ENCODE peak calls at places on chromosomes 3 and 15, in seven cellular contexts. K, O, I, S, E, H and C are unnamed samples.

GRCh38 chr3:85074003-85074402 is 115.2 kb downstream of the CADM2 start:
- DNase-seq in I (no peak), K (no peak), S (no peak), E (no peak), O (no peak), H (no peak), C (no peak)

GRCh38 chr3:115660646-115661442 is 37.5 kb downstream of the GAP43 start:
- DNase-seq in E (no peak), I (no peak), H (no peak), K (no peak), S (peak), O (no peak), C (no peak)

GRCh38 chr15:92365079-92365478 is 28.6 kb upstream of the ST8SIA2 start:
- DNase-seq in I (no peak), K (peak), H (peak), O (no peak), E (no peak), S (no peak), C (no peak)

GRCh38 chr3:16767006-16767405 is 117.7 kb upstream of the PLCL2 start:
- DNase-seq in S (peak), I (no peak), K (no peak), E (no peak), H (no peak), O (no peak), C (no peak)

GRCh38 chr3:13708301-13708700 is 159.4 kb downstream of the FBLN2 start:
- DNase-seq in O (peak), K (no peak), I (no peak), S (no peak), E (no peak), H (no peak), C (no peak)

GRCh38 chr3:47298439-47298838 is 15.7 kb downstream of the KLHL18 start:
- DNase-seq in O (no peak), S (no peak), E (no peak), H (no peak), I (no peak), K (no peak), C (no peak)

GRCh38 chr3:130395916-130396315 is 50.4 kb downstream of the COL6A5 start:
- DNase-seq in E (no peak), I (peak), K (peak), S (peak), H (peak), O (peak), C (no peak)

GRCh38 chr3:139561959-139562676 is 22.6 kb upstream of the RBP1 start:
- DNase-seq in H (peak), S (peak), K (peak), I (no peak), E (peak), O (peak), C (peak)

GRCh38 chr3:151843275-151843674 is 29.4 kb downstream of the AADAC start:
- DNase-seq in O (no peak), H (no peak), I (no peak), S (no peak), K (no peak), E (no peak), C (no peak)

GRCh38 chr3:123623346-123623880 is 38.6 kb upstream of the HACD2 start:
- DNase-seq in H (no peak), E (no peak), O (no peak), K (no peak), I (no peak), S (peak), C (no peak)

GRCh38 chr15:83446904-83447708 is at the start of gene SH3GL3:
- DNase-seq in K (peak), S (peak), I (no peak), O (peak), E (peak), H (peak), C (peak)

GRCh38 chr15:34436956-34437442 is 609 bp downstream of the GOLGA8A start:
- DNase-seq in O (no peak), S (peak), E (peak), I (no peak), K (no peak), H (peak), C (peak)

GRCh38 chr3:51311055-51311454 is 74.0 kb upstream of the MANF start:
- DNase-seq in H (peak), I (peak), E (peak), K (peak), O (no peak), S (peak), C (no peak)

GRCh38 chr3:196903740-196904139 is 36.0 kb downstream of the SENP5 start:
- DNase-seq in H (no peak), K (no peak), S (no peak), O (no peak), E (no peak), I (no peak), C (no peak)

DNA sequence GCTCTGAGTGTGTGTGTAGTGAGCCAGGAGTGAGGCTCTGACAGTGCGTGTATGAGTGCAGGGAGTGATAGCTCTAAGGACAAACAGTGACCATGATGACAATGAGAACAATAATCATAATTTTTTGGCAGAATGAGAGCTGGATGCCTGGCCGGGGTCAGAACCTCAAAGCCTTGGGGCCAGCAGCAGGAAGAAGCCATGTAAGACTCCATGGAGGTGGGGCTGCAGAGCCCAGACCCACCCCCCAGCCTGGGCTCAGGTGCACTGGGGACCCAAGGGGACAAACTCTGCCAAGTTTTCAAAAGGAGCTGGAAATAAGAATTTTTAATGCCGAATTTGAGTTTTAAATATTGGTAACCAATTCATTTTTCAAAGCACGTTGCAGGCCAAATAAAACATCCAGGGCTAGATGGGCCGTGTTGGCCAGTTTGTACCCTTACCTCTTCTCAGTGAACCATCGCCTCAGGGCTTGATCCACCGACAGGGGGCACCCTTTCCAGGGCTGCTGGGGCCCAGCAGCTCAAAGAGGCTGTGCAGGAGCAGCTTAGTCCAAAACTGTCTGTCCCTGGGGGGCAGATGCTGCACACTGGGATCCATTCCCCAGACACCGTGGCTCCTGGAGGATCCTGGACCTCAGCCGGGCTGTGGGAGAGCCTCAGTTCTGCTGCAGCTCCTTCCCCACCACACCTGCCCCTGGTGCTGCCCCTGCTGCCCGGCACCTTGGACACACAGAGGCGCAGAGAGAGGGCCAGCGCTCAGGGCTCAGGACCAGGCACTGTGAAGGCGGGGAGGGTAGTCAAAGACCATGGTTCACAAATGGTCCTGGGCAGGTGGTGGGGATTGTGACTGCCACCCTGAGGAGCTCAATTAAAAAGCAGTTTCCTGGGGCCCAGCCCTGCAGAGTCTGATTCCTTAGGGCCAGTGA is 86.1 kb upstream of the PRR20G start:
- DNase-seq in H (no peak), I (no peak), E (peak), O (no peak), S (peak), K (no peak), C (peak)
- TF ChIP-seq CTCF in H (peak), I (peak), E (peak), O (no peak), S (peak), K (peak), C (peak)

GRCh38 chr3:135911106-135911505 is 54.4 kb upstream of the PPP2R3A start:
- DNase-seq in E (no peak), O (no peak), I (no peak), K (no peak), S (peak), H (no peak), C (no peak)

GRCh38 chr3:135908225-135908624 is 57.3 kb upstream of the PPP2R3A start:
- DNase-seq in S (no peak), O (no peak), E (no peak), H (no peak), K (no peak), I (no peak), C (no peak)

GRCh38 chr3:135908737-135909136 is 56.8 kb upstream of the PPP2R3A start:
- DNase-seq in E (no peak), O (no peak), K (no peak), I (no peak), H (no peak), S (no peak), C (no peak)

GRCh38 chr3:135907422-135908165 is 57.9 kb upstream of the PPP2R3A start:
- DNase-seq in H (no peak), E (no peak), S (no peak), O (no peak), I (no peak), K (no peak), C (no peak)

GRCh38 chr3:135905058-135905724 is 60.3 kb upstream of the PPP2R3A start:
- DNase-seq in H (no peak), E (no peak), K (no peak), O (no peak), I (no peak), S (peak), C (no peak)
- TF ChIP-seq CTCF in H (peak), E (no peak), K (peak), O (peak), I (peak), S (peak), C (peak)

GRCh38 chr15:73936588-73937312 is 10.5 kb downstream of the LOXL1 start:
- DNase-seq in O (no peak), K (no peak), E (no peak), I (no peak), S (no peak), H (no peak), C (no peak)
- TF ChIP-seq CTCF in O (no peak), K (no peak), E (no peak), I (no peak), S (no peak), H (no peak), C (no peak)

GRCh38 chr3:172259191-172259590 is 189.1 kb downstream of the GHSR start:
- DNase-seq in K (peak), H (peak), S (peak), I (no peak), O (no peak), E (no peak), C (no peak)

GRCh38 chr3:172258616-172259015 is 189.6 kb downstream of the GHSR start:
- DNase-seq in H (peak), E (no peak), S (peak), K (no peak), I (no peak), O (no peak), C (no peak)

GRCh38 chr3:172261053-172261452 is 187.2 kb downstream of the GHSR start:
- DNase-seq in K (no peak), I (no peak), O (no peak), E (no peak), H (no peak), S (no peak), C (no peak)

GRCh38 chr3:172259726-172260248 is 188.5 kb downstream of the GHSR start:
- DNase-seq in E (no peak), I (no peak), S (no peak), O (no peak), H (no peak), K (no peak), C (no peak)

GRCh38 chr3:172260381-172260780 is 187.9 kb downstream of the GHSR start:
- DNase-seq in H (peak), S (peak), K (no peak), E (no peak), O (peak), I (no peak), C (no peak)
- TF ChIP-seq CTCF in H (no peak), S (no peak), K (no peak), E (no peak), O (no peak), I (no peak), C (no peak)

DNA sequence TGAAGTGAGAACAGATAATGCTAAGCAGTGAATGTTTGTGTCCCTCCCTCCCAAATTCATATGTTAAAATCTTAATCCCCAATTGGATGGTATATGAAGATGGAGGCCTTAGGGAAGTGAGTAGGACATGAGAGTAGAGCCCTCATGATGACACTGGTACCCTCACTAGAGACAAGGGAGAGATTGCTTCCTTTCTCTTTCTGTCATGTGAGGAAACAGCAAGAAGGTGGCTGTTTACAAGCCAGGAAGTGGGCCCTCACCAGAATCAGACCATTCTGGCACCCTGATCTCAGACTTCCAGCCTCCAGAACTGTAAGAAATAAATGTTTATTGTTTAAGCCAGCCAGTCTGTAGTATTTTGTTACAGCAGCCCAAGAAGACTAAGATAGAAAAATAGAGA is 209.5 kb downstream of the SATB1 start:
- DNase-seq in E (no peak), O (no peak), I (no peak), H (no peak), S (no peak), K (no peak), C (no peak)
- TF ChIP-seq CTCF in E (no peak), O (no peak), I (no peak), H (no peak), S (no peak), K (no peak), C (no peak)

GRCh38 chr3:161559177-161559998 is 62.8 kb downstream of the OTOL1 start:
- DNase-seq in I (peak), O (no peak), S (peak), E (peak), K (peak), H (peak), C (peak)
- TF ChIP-seq CTCF in I (peak), O (peak), S (peak), E (peak), K (peak), H (peak), C (peak)

DNA sequence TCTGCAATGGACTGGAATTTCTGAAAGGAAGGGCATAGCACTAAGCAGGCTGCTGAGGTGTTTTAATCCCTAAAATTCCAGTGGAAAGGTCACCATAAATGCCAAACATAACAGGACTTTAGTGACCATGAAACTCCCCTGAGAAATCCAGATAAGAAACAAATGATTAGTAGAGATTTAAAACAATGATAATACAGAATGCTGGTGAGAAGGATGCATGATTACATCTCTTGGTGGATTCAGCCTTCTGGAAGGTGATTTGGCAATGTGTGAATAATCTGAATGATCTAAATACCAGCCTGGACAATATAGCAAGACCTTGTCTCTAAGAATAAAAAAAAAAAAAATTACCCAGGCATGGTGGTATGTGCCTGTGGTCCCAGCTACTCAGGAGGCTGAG is 475.0 kb upstream of the CBLB start:
- DNase-seq in S (no peak), I (no peak), H (no peak), O (no peak), K (no peak), E (no peak), C (no peak)
- TF ChIP-seq CTCF in S (no peak), I (no peak), H (no peak), O (no peak), K (no peak), E (no peak), C (no peak)

GRCh38 chr3:71304684-71305083 is 278.8 kb downstream of the FOXP1 start:
- DNase-seq in S (peak), I (no peak), K (peak), O (no peak), H (peak), E (no peak), C (no peak)
- TF ChIP-seq CTCF in S (no peak), I (peak), K (peak), O (no peak), H (peak), E (no peak), C (peak)

GRCh38 chr15:90873998-90874605 is 5.7 kb downstream of the FURIN start:
- DNase-seq in I (no peak), O (no peak), E (no peak), K (no peak), H (peak), S (peak), C (no peak)
- TF ChIP-seq CTCF in I (no peak), O (no peak), E (no peak), K (no peak), H (no peak), S (no peak), C (no peak)

GRCh38 chr3:113697192-113698090 is 999 bp upstream of the USF3 start:
- DNase-seq in S (peak), E (peak), I (no peak), O (peak), K (no peak), H (no peak), C (no peak)

GRCh38 chr3:113695426-113695817 is 1.0 kb downstream of the USF3 start:
- DNase-seq in O (no peak), I (no peak), S (peak), H (peak), E (peak), K (no peak), C (no peak)

GRCh38 chr3:113698213-113698742 is 1.8 kb upstream of the USF3 start:
- DNase-seq in O (no peak), K (no peak), H (no peak), S (no peak), E (no peak), I (no peak), C (no peak)

GRCh38 chr3:113696658-113697191 is 283 bp upstream of the USF3 start:
- DNase-seq in K (peak), E (peak), H (peak), I (peak), S (peak), O (peak), C (peak)

GRCh38 chr3:113695818-113696645 is at the start of gene USF3:
- DNase-seq in H (peak), I (no peak), E (peak), K (peak), S (peak), O (peak), C (no peak)
- TF ChIP-seq CTCF in H (no peak), I (no peak), E (no peak), K (no peak), S (no peak), O (no peak), C (no peak)